ENCODE peak calls at places on chromosomes 4 and X, in seven cellular contexts. B is A549, H is K562, S is HCT116, T is H1, J is GM12878, F is HepG2. I is an unnamed sample.

GRCh38 chrX:31506360-31506759 is 434.5 kb upstream of the FTHL17 start:
- DNase-seq in B (no peak), F (no peak), S (no peak), T (no peak), H (no peak), J (no peak), I (no peak)

GRCh38 chr4:188781655-188782054 is 642.4 kb downstream of the TRIML1 start:
- DNase-seq in F (peak), J (no peak), T (peak), H (no peak), B (peak), S (peak), I (peak)

GRCh38 chrX:11591712-11592351 is 73.9 kb downstream of the ARHGAP6 start:
- DNase-seq in H (no peak), J (no peak), B (no peak), F (no peak), T (no peak), S (no peak), I (no peak)

GRCh38 chr4:123659759-123660158 is 263.2 kb downstream of the SPRY1 start:
- DNase-seq in B (peak), H (no peak), J (no peak), F (peak), S (no peak), T (no peak), I (no peak)

GRCh38 chr4:122914292-122914904 is 8.0 kb downstream of the NUDT6 start:
- DNase-seq in F (peak), S (no peak), J (peak), H (peak), T (no peak), B (peak), I (peak)

GRCh38 chr4:6938237-6938636 is 28.6 kb downstream of the TBC1D14 start:
- DNase-seq in T (no peak), J (no peak), F (no peak), S (no peak), B (no peak), H (no peak), I (no peak)

GRCh38 chrX:139850968-139851367 is 81.9 kb downstream of the ATP11C start:
- DNase-seq in J (no peak), T (peak), B (no peak), F (no peak), H (no peak), S (no peak), I (no peak)

GRCh38 chrX:13029831-13030771 is 14.3 kb downstream of the FAM9C start:
- DNase-seq in T (no peak), J (no peak), F (peak), B (peak), H (no peak), S (no peak), I (no peak)

GRCh38 chrX:72254835-72255234 is 16.0 kb upstream of the ERCC6L start:
- DNase-seq in S (no peak), T (no peak), B (no peak), F (no peak), J (no peak), H (no peak), I (no peak)

GRCh38 chr4:56764206-56764605 is 57.3 kb downstream of the SPINK2 start:
- DNase-seq in B (no peak), H (no peak), F (no peak), S (no peak), T (no peak), J (no peak), I (no peak)

GRCh38 chr4:22029803-22030202 is 81.2 kb upstream of the KCNIP4 start:
- DNase-seq in S (no peak), T (no peak), B (no peak), J (no peak), H (no peak), F (no peak), I (no peak)

GRCh38 chr4:93646225-93646930 is 182.2 kb upstream of the ATOH1 start:
- DNase-seq in S (no peak), H (no peak), T (no peak), J (no peak), B (peak), F (no peak), I (peak)

GRCh38 chr4:76447326-76447954 is 12.4 kb downstream of the SHROOM3 start:
- DNase-seq in F (no peak), J (no peak), T (no peak), B (no peak), H (no peak), S (no peak), I (peak)

GRCh38 chrX:12974217-12974796 is 603 bp upstream of the TMSB4X start:
- DNase-seq in S (no peak), H (peak), F (no peak), B (peak), J (no peak), T (no peak), I (peak)

GRCh38 chrX:38225093-38225492 is 4.4 kb upstream of the SRPX start:
- DNase-seq in S (no peak), F (no peak), B (peak), H (no peak), J (no peak), T (no peak), I (peak)

GRCh38 chr4:68490826-68491457 is 43.7 kb downstream of the TMPRSS11E start:
- DNase-seq in J (no peak), T (no peak), S (no peak), H (peak), F (no peak), B (no peak), I (no peak)

GRCh38 chr4:158858410-158859189 is 89.8 kb downstream of the FNIP2 start:
- DNase-seq in F (peak), T (no peak), H (no peak), B (peak), S (no peak), J (no peak), I (peak)

GRCh38 chr4:137310593-137311490 is 221.5 kb downstream of the PCDH18 start:
- DNase-seq in F (no peak), S (no peak), T (no peak), H (no peak), B (no peak), J (no peak), I (peak)

GRCh38 chr4:186728631-186729271 is 5.1 kb upstream of the FAT1 start:
- DNase-seq in T (no peak), J (no peak), B (peak), S (peak), F (peak), H (no peak), I (no peak)

GRCh38 chrX:140949231-140949630 is 53.2 kb upstream of the SPANXB1 start:
- DNase-seq in F (no peak), B (no peak), T (no peak), S (no peak), H (no peak), J (no peak), I (no peak)

GRCh38 chr4:84596826-84597225 is 13.9 kb downstream of the CDS1 start:
- DNase-seq in T (no peak), S (no peak), H (peak), J (no peak), B (no peak), F (no peak), I (no peak)

GRCh38 chr4:95547708-95548471 is 883 bp downstream of the UNC5C start:
- DNase-seq in B (no peak), J (no peak), H (no peak), F (no peak), T (no peak), S (no peak), I (no peak)

GRCh38 chr4:148397006-148397673 is 45.1 kb downstream of the NR3C2 start:
- DNase-seq in F (no peak), T (no peak), H (no peak), B (no peak), J (no peak), S (no peak), I (no peak)

GRCh38 chr4:13539721-13540445 is 4.4 kb downstream of the NKX3-2 start:
- DNase-seq in B (no peak), F (no peak), J (no peak), S (no peak), T (no peak), H (no peak), I (no peak)

DNA sequence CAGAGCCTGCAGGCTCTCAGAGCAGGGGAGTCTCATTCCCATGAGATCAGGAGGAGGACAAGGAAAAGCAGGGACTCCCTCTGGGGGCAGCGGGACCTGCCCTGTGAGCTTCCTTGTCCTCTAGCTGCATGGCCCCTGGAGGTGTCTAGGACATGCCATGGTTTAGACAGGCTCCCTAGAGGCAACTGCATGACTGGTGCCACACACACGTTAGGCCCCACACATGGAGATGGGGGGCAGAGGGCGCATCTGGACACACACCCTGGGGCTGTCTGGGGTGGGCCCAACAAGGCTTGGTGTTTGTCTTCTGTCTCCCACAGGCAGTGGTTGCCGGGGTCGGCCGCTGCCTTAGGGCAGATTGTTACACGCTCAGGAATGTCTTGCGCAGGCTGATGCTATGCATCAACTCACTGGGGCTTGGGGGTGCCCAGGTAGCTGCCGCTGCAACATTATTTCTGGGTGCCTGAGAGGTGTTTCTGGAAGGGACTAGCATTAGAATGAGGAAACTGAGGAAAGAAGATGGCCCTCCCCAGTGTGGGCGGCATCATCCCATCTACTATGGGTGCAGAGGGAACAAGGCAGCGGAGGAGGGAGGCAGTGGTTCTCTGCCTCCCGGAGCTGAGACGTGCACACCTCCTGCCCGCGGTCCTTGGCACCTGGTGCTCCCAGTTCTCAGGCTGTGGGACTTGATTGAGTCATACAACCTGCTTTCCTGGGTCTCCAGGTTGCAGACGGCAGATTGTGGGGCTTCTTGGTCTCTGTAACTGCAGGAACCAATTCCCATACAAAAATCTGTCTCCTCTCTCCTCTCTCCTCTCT is 32.1 kb upstream of the GPR78 start:
- DNase-seq in J (no peak), S (no peak), T (no peak), H (no peak), B (no peak), F (no peak), I (no peak)
- TF ChIP-seq CEBPB in J (no peak), S (no peak), T (no peak), H (no peak), B (no peak), F (no peak), I (no peak)

GRCh38 chr4:1300466-1301455 is 11.1 kb downstream of the MAEA start:
- DNase-seq in S (no peak), H (no peak), T (no peak), F (no peak), B (no peak), J (no peak), I (peak)
- TF ChIP-seq CEBPB in S (no peak), H (no peak), T (no peak), F (no peak), B (no peak), J (no peak), I (peak)

GRCh38 chr4:17013382-17014006 is 115.0 kb upstream of the LDB2 start:
- DNase-seq in F (no peak), H (no peak), T (no peak), J (no peak), B (no peak), S (no peak), I (peak)
- TF ChIP-seq CEBPB in F (no peak), H (no peak), T (no peak), J (no peak), B (no peak), S (no peak), I (no peak)

DNA sequence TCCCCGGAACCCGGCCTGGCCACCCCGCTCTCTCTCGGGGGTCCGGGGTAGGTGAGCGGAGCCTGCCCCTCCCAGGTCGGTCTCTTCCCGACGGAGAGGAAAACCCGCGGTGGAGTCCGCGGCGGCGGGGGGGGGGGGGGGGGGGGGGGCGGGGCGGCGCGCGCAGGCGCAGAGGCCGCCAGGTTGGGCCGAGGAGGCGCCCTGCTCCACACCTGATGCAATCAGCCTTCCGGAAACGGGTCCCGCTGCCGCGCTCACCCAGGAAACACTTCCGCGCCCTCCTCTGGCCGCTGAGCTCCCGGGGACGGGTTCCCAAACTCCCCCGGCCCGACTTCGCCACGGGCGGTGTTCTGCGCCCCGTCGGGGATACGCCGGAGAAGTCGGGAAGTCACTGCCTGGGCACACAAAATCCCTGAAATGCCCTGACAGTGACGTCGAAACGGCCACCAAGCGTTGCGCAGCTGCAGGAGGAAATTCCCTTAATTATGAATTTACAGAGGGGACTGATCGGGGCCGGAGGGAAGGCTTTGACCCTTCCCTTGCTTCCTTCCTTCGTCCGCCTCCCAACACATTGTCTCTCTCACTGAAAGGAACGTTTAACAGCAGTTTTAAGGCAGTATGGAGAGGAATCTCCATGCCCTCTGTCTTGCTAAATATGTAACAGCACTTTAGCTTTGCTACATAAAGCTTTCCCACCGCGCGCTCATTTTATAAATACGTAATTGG is 2.1 kb upstream of the APBB2 start:
- DNase-seq in B (peak), F (peak), T (peak), J (peak), H (peak), S (peak), I (peak)
- TF ChIP-seq CEBPB in B (no peak), F (peak), T (peak), J (no peak), H (no peak), S (no peak), I (peak)

DNA sequence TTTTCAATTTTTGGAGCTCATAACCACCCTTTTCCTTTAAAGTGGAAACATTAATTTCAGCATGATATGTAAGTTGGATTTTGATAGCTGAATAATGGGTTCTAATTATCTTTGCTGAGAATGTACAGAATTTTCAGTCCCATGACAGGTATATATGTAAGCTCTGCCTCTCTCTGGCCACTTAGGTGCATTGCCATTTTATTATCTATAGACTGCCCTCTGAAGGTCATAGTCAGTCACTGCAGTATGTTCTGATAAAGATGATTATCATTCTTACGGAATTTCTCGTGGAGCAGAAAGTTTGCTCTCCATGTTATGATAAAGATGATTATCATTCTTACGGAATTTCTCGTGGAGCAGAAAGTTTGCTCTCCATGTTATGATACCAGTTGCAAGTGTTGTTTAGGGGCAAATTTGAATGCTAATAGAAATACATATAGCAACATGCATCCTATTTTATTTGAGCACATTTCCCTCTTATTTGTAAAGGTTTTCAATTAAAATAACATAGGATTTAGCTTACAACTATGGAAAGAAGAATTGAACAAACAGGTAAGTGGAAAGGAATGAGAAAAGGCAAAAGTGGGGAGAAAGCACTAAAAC is 10.4 kb downstream of the AFP start:
- DNase-seq in J (no peak), T (no peak), B (peak), S (peak), F (peak), H (peak), I (peak)
- TF ChIP-seq CEBPB in J (no peak), T (no peak), B (no peak), S (no peak), F (no peak), H (no peak), I (no peak)

DNA sequence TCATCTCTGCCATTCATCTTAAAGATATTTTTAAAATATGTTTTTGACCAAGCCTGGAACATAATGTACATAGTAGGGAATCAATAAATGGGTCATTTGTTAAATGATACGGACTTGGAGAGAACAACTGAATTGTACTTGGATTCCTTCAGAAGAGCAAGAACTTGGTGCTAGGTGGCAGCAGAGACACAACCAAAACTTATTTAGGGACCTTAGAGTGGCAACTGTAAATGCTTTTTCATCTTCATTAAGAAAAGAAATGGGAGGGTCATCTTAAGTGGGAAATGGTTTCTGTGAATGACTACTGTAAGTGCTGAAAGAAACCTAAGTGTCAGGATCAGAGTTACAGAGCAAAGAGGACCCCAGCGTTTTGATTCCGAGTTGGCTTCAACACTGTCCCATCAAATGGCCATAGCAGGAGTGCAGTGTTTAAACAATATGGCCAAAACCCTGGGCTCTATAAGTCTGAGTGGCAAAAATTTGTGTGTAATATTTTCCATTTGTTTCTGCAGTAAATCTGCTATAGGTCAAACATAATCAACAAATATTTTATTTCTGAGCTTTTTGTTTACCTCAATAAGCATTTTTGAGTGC is 213.6 kb downstream of the PALLD start:
- DNase-seq in H (peak), F (peak), B (peak), T (no peak), J (no peak), S (peak), I (peak)
- TF ChIP-seq CEBPB in H (no peak), F (no peak), B (no peak), T (no peak), J (no peak), S (no peak), I (no peak)

DNA sequence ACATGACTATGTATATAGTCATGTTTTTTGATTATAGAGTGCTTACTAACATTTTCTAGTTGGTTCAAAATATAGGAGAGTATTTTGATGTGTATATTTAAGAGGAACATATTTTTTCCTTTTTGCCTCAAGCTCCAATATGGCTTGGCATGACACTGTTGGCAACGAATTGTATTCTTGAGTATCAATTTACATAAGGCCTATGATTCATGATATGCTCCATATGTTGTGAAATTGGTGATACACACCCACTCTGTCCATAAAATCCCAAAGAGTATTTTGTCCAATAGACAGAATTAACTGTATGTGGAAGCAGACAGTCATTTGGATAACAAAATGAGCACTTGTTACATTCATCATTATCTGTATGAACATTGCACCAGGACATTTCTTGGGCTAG is 55.6 kb downstream of the BTC start:
- DNase-seq in S (no peak), F (no peak), H (no peak), J (no peak), B (no peak), T (no peak), I (no peak)
- TF ChIP-seq CEBPB in S (no peak), F (no peak), H (no peak), J (no peak), B (no peak), T (no peak), I (no peak)

I was measured in IMR-90.